ENCODE peak calls at places on chromosomes 5 and 9, in four cellular contexts. N, O, R and A are unnamed samples.

GRCh38 chr9:94526951-94527350 is 27.9 kb upstream of the PCAT7 start:
- DNase-seq in N (no peak), O (no peak), R (no peak), A (no peak)

GRCh38 chr5:131104169-131104775 is 60.8 kb downstream of the HINT1 start:
- DNase-seq in N (no peak), O (no peak), R (no peak), A (no peak)

GRCh38 chr5:141841781-141842180 is 36.4 kb downstream of the PCDH1 start:
- DNase-seq in N (no peak), O (no peak), R (no peak), A (no peak)

GRCh38 chr5:142486581-142486980 is 161.8 kb upstream of the SPRY4 start:
- DNase-seq in N (no peak), O (peak), R (no peak), A (peak)

GRCh38 chr9:109423877-109424276 is 74.2 kb downstream of the PTPN3 start:
- DNase-seq in N (no peak), O (no peak), R (no peak), A (no peak)

GRCh38 chr9:131348631-131349521 is 45.0 kb upstream of the PRRC2B start:
- DNase-seq in N (no peak), O (no peak), R (no peak), A (no peak)

GRCh38 chr9:13719981-13720380 is 440.5 kb upstream of the MPDZ start:
- DNase-seq in N (no peak), O (peak), R (no peak), A (peak)

GRCh38 chr5:79070002-79070567 is 518 bp downstream of the BHMT2 start:
- DNase-seq in N (no peak), O (peak), R (no peak), A (peak)

GRCh38 chr5:122532035-122532434 is 220.0 kb downstream of the SNCAIP start:
- DNase-seq in N (no peak), O (no peak), R (no peak), A (no peak)

GRCh38 chr5:81147970-81148571 is 85.1 kb upstream of the CKMT2 start:
- DNase-seq in N (no peak), O (no peak), R (no peak), A (no peak)

GRCh38 chr5:126512451-126512850 is 82.6 kb downstream of the ALDH7A1 start:
- DNase-seq in N (no peak), O (no peak), R (no peak), A (no peak)